ENCODE peak calls at places on chromosomes 16 and 17, in four cellular contexts. P is heart left ventricle, F is activated B cell treated with CpG ODN at 0.5 μM for 24 hours, H is cardiac muscle cell. G is an unnamed sample.

GRCh38 chr17:46125831-46126230 is 67.4 kb downstream of the KANSL1 start:
- DNase-seq in P (no peak), H (no peak), F (no peak), G (no peak)

GRCh38 chr17:58308985-58309917 is 19.3 kb downstream of the TSPOAP1 start:
- DNase-seq in H (no peak), P (no peak), F (no peak), G (no peak)

GRCh38 chr17:35127751-35128514 is 6.5 kb downstream of the FNDC8 start:
- DNase-seq in P (peak; percentile 29), F (no peak), H (no peak), G (no peak)

GRCh38 chr17:6444573-6445335 is 499 bp downstream of the PIMREG start:
- DNase-seq in F (no peak), H (no peak), P (no peak), G (no peak)

GRCh38 chr17:83122834-83123233 is 43.4 kb downstream of the METRNL start:
- DNase-seq in P (no peak), H (no peak), F (no peak), G (no peak)

GRCh38 chr16:28130099-28131088 is 66.9 kb upstream of the GSG1L start:
- DNase-seq in F (no peak), H (peak; percentile 5), P (no peak), G (no peak)

GRCh38 chr16:18958621-18959578 is 24.8 kb upstream of the TMC7 start:
- DNase-seq in P (no peak), H (peak; percentile 61), F (no peak), G (no peak)

GRCh38 chr17:50682441-50682840 is 25.3 kb downstream of the ANKRD40 start:
- DNase-seq in P (no peak), F (no peak), H (no peak), G (no peak)

GRCh38 chr17:17836818-17837379 is at the start of gene SREBF1:
- DNase-seq in H (no peak), P (peak; percentile 72), F (peak; percentile 54), G (peak; percentile 66)

GRCh38 chr16:55569025-55569424 is 2.5 kb downstream of the CAPNS2 start:
- DNase-seq in F (no peak), H (no peak), P (no peak), G (no peak)

GRCh38 chr17:21129023-21129681 is 2.4 kb downstream of the DHRS7B start:
- DNase-seq in F (no peak), H (peak; percentile 54), P (peak; percentile 35), G (peak; percentile 34)

GRCh38 chr17:80908776-80909175 is 82.9 kb upstream of the CHMP6 start:
- DNase-seq in H (no peak), P (no peak), F (no peak), G (no peak)

GRCh38 chr17:72580321-72581127 is 459.7 kb downstream of the SOX9 start:
- DNase-seq in F (no peak), H (no peak), P (no peak), G (no peak)

GRCh38 chr16:72637306-72637705 is 410.6 kb downstream of the ZFHX3 start:
- DNase-seq in P (no peak), F (no peak), H (no peak), G (no peak)

GRCh38 chr17:35816723-35817122 is 7.4 kb downstream of the TAF15 start:
- DNase-seq in H (no peak), F (no peak), P (no peak), G (no peak)

GRCh38 chr17:72534776-72535175 is 414.0 kb downstream of the SOX9 start:
- DNase-seq in F (no peak), H (no peak), P (no peak), G (no peak)

GRCh38 chr16:79261461-79261860 is 339.1 kb downstream of the MAF start:
- DNase-seq in F (no peak), P (peak; percentile 35), H (peak; percentile 55), G (peak; percentile 68)

GRCh38 chr16:51431517-51432241 is 280.6 kb upstream of the SALL1 start:
- DNase-seq in H (no peak), F (no peak), P (no peak), G (no peak)

GRCh38 chr17:66275651-66276050 is 26.8 kb upstream of the PRKCA start:
- DNase-seq in P (no peak), F (no peak), H (no peak), G (no peak)

GRCh38 chr16:4847774-4848587 is 700 bp downstream of the UBN1 start:
- DNase-seq in H (peak; percentile 66), F (peak; percentile 63), P (peak; percentile 54), G (peak; percentile 49)

GRCh38 chr17:81522491-81523125 is 5.6 kb upstream of the FSCN2 start:
- DNase-seq in F (no peak), H (no peak), P (no peak), G (no peak)

GRCh38 chr16:9555051-9555450 is 463.6 kb downstream of the HAPSTR1 start:
- DNase-seq in H (no peak), P (no peak), F (no peak), G (no peak)

GRCh38 chr17:67054011-67054591 is 9.7 kb downstream of the CACNG1 start:
- DNase-seq in P (no peak), H (no peak), F (no peak), G (no peak)

GRCh38 chr17:73613271-73613941 is 30.8 kb downstream of the SDK2 start:
- DNase-seq in P (no peak), F (no peak), H (peak; percentile 83), G (no peak)

GRCh38 chr16:15539197-15539596 is 103.8 kb downstream of the MARF1 start:
- DNase-seq in H (peak; percentile 41), P (no peak), F (no peak), G (no peak)

GRCh38 chr16:66382966-66383299 is 16.4 kb downstream of the CDH5 start:
- DNase-seq in F (no peak), H (peak; percentile 68), P (no peak), G (no peak)

GRCh38 chr16:86975445-86975844 is 341.7 kb downstream of the C16orf95 start:
- DNase-seq in H (peak; percentile 65), F (no peak), P (no peak), G (peak; percentile 46)

GRCh38 chr16:87410530-87410929 is 18.4 kb downstream of the MAP1LC3B start:
- DNase-seq in P (no peak), F (no peak), H (no peak), G (no peak)

DNA sequence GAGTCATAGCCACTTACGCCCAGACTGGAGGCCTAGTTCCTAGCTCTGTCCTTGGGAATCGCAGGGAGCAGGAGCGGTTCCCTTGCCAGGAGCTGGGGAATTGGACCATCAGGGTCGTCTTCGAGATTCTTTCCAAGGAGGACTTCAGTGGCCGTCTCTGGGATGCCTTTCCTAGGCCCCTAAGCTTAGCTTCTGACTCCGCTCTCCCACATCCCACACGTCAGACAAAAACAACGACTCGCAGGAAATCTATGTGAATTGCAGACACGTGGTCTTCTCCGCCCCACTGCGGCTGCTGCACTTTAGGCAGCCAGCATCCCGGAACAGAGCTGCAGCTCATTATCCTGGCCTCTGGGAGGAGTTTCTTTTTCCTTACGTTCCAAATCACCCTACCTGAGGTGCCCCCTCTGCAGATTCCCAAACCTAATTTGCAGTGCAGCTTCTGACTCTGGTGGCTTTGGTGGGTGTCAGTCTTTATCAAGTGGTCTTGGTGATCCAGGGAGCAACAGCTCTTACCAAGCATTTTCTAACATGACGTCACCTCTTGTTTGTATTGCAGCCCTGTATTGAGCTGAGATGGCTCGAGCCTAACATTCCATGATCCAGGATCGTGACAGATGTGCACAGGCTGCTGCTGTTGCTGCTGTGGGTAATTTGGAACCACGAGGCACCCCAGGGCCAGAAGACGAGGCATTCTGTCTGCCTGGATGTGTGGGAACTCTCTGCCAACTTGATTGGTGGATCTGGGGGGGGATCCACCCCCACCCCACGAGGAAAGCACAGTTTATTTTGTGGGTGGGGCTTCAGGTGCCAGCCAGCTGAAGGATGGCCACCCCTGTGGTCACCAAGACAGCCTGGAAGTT is 1.1 kb downstream of the KATNB1 start:
- DNase-seq in P (no peak), H (peak; percentile 20), F (no peak), G (peak; percentile 51)
- TF ChIP-seq CTCF in P (no peak), H (peak; percentile 9), F (no peak), G (no peak)

GRCh38 chr16:68083861-68084503 is 1.2 kb upstream of the NFATC3 start:
- DNase-seq in P (no peak), H (peak; percentile 28), F (no peak), G (peak; percentile 25)
- TF ChIP-seq CTCF in P (no peak), H (no peak), F (no peak), G (no peak)

DNA sequence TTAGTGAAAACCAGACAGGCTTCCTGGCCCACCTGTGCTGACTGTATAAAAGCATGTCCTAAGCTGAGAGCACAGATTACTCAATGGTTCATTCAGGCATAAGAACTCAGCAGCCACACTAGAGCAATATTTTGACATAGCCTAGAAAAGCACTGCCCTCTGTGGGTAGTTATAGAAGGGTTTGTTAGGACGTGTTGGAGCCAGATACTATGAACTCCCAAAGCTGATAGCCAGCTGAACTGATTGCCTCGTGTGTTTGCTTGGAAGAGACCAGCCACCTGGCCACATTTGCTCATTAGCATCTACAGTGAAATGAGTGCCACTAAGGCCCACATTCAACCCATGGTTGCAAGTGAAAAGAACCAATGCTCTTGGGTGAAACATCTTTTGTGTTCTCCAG is 30.8 kb upstream of the ABCA5 start:
- DNase-seq in H (peak; percentile 6), P (no peak), F (no peak), G (no peak)
- TF ChIP-seq CTCF in H (no peak), P (no peak), F (no peak), G (no peak)

DNA sequence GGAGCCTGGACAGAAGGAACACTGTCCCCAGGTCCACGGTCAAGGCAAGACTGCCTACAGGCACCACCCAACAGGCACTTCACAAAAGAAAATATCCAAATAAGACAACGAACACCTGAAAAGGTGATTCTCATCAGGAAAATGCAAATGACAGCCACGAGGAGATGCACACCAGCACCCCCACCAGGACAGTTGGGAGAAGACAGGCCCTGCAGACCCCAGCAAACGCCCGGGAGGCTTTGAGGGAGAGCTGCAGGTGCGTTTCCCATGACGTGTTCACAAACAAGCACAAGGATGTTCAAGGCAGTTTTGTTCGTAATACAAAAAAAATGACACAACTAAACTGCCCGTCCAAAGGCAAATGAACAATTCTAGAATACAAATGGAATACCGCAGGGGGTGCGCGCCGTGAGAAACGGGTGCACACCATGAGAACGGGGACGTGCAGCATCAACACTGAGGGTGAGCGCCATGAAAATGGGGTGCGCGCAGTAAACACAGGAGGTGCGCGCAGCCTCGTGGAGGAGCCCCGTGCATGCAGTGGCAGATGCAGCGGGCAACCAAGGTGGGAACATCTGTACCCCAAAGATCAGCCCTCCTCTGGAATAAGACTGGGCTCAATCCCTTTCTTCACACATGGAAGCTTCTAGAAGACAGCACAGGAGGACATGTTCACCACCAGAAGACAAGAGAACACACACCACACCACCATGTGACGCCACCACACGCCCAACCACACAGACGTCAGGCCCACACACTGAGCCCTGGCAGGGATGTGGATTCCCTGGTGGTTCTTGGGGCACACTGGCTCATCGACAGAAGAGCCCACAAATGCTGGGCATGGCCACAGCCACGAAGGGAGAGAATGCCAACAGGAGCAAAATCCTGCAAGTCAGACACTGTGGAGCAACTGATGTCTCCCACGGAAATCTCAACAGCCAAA is 91.2 kb downstream of the ZNF778 start:
- DNase-seq in F (no peak), H (peak; percentile 19), P (no peak), G (peak; percentile 68)
- TF ChIP-seq CTCF in F (no peak), H (peak; percentile 53), P (peak; percentile 33), G (peak; percentile 63)

G was measured in endothelial cell.